ENCODE peak calls at places on chromosomes 5 and 9, in five cellular contexts. One of them, this sample, is unnamed.

GRCh38 chr9:22031664-22032411 is 22.7 kb upstream of the CDKN2B start:
- DNase-seq in Caco-2: no peak
- DNase-seq in body of pancreas: no peak
- DNase-seq in right cardiac atrium: no peak
- DNase-seq in suprapubic skin: no peak
- DNase-seq in this sample: no peak

GRCh38 chr5:115895821-115896220 is 54.1 kb downstream of the AP3S1 start:
- DNase-seq in Caco-2: no peak
- DNase-seq in suprapubic skin: no peak
- DNase-seq in body of pancreas: no peak
- DNase-seq in right cardiac atrium: no peak
- DNase-seq in this sample: no peak

GRCh38 chr9:98482248-98482647 is 226.5 kb downstream of the GABBR2 start:
- DNase-seq in right cardiac atrium: no peak
- DNase-seq in suprapubic skin: no peak
- DNase-seq in Caco-2: no peak
- DNase-seq in body of pancreas: no peak
- DNase-seq in this sample: no peak

GRCh38 chr5:152505442-152506042 is 100.5 kb upstream of the NMUR2 start:
- DNase-seq in suprapubic skin: no peak
- DNase-seq in body of pancreas: peak; percentile 62
- DNase-seq in Caco-2: peak; percentile 61
- DNase-seq in right cardiac atrium: peak; percentile 54
- DNase-seq in this sample: no peak

GRCh38 chr5:55668356-55668755 is 43.8 kb downstream of the SLC38A9 start:
- DNase-seq in suprapubic skin: no peak
- DNase-seq in Caco-2: no peak
- DNase-seq in right cardiac atrium: no peak
- DNase-seq in body of pancreas: no peak
- DNase-seq in this sample: no peak

GRCh38 chr9:100377015-100377414 is 24.3 kb upstream of the TEX10 start:
- DNase-seq in right cardiac atrium: no peak
- DNase-seq in suprapubic skin: no peak
- DNase-seq in body of pancreas: no peak
- DNase-seq in Caco-2: no peak
- DNase-seq in this sample: no peak

GRCh38 chr5:73213566-73213998 is 40.6 kb downstream of the TMEM174 start:
- DNase-seq in right cardiac atrium: no peak
- DNase-seq in suprapubic skin: no peak
- DNase-seq in Caco-2: no peak
- DNase-seq in body of pancreas: no peak
- DNase-seq in this sample: no peak

GRCh38 chr5:61768692-61769281 is 436.7 kb downstream of the ZSWIM6 start:
- DNase-seq in body of pancreas: peak; percentile 16
- DNase-seq in Caco-2: peak; percentile 67
- DNase-seq in right cardiac atrium: no peak
- DNase-seq in suprapubic skin: no peak
- DNase-seq in this sample: no peak

GRCh38 chr5:445591-445990 is 2.6 kb downstream of the EXOC3 start:
- DNase-seq in body of pancreas: peak; percentile 5
- DNase-seq in suprapubic skin: peak; percentile 31
- DNase-seq in Caco-2: no peak
- DNase-seq in right cardiac atrium: no peak
- DNase-seq in this sample: no peak

GRCh38 chr9:94101169-94101853 is 17.0 kb downstream of the PTPDC1 start:
- DNase-seq in body of pancreas: no peak
- DNase-seq in suprapubic skin: no peak
- DNase-seq in right cardiac atrium: no peak
- DNase-seq in Caco-2: no peak
- DNase-seq in this sample: no peak

GRCh38 chr9:3793363-3793762 is 267.6 kb upstream of the RFX3 start:
- DNase-seq in Caco-2: no peak
- DNase-seq in body of pancreas: no peak
- DNase-seq in right cardiac atrium: no peak
- DNase-seq in suprapubic skin: no peak
- DNase-seq in this sample: no peak

DNA sequence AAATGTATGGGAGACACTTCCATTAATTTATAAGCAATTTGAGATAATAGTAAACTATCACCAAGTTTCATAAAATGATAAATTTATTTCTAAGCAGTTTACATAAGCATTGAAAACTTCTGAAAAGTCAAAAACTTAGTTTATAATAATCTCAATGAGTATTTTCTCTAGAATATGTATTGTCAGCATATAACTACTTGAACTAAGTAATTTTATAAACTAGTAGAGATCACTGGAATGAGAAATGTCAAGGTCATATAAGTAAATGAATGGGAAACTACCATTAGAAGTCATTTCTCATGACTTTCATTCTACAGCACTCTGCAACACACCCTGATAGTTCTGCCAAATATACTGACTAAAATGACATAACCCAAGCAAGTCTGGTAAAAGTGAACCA is 3.4 kb downstream of the TBCA start:
- DNase-seq in Caco-2: no peak
- DNase-seq in right cardiac atrium: no peak
- DNase-seq in body of pancreas: no peak
- DNase-seq in suprapubic skin: no peak
- DNase-seq in this sample: no peak
- H3K4me1 ChIP-seq in Caco-2: peaks cover 24% of the 10 kb centered on the region
- H3K4me1 ChIP-seq in right cardiac atrium: peaks cover 10% of the 10 kb centered on the region
- H3K4me1 ChIP-seq in body of pancreas: peaks cover 41% of the 10 kb centered on the region
- H3K4me1 ChIP-seq in suprapubic skin: peaks cover 49% of the 10 kb centered on the region
- H3K4me1 ChIP-seq in this sample: peaks cover 25% of the 10 kb centered on the region

DNA sequence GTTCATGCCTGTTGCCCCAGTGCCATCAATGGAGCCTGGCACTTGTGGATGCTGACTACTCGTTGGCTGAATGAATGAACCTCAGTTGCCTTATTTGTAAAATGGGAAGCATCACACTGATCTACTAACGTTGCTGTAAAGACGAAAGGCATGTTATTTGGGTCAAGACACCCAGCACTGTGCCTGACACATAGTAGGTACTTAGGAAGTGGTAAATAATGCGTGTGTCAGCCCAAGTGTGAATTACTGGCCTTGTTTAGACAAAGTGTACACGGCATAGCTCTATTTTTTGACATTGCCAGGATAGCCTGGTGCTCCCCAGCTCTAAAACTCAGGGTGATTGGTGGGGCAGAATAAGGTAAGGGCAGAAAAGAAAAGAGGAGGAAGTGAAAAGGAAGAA is 27.4 kb downstream of the ERGIC1 start:
- DNase-seq in body of pancreas: no peak
- DNase-seq in Caco-2: no peak
- DNase-seq in suprapubic skin: no peak
- DNase-seq in right cardiac atrium: no peak
- DNase-seq in this sample: no peak
- H3K4me1 ChIP-seq in body of pancreas: peaks cover 50% of the 10 kb centered on the region
- H3K4me1 ChIP-seq in Caco-2: peaks cover 73% of the 10 kb centered on the region
- H3K4me1 ChIP-seq in suprapubic skin: peaks cover 67% of the 10 kb centered on the region
- H3K4me1 ChIP-seq in right cardiac atrium: peaks cover 25% of the 10 kb centered on the region
- H3K4me1 ChIP-seq in this sample: peaks cover 60% of the 10 kb centered on the region

DNA sequence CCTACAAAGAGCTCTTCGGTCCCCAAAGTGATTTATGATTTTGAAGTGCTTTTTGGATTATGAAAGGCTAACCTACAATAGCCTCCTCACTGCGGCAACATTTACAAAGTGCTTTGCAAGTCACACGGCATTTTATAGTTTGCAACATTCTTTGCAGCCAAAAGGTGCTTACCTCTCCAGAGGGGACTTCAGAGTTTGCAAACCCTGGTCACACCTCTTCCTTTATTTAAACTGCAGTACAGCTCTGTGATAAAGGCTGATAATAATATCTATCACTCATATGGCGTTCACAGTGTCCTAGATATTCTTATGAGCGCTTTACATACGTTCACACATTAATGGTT is 20.0 kb upstream of the CRB2 start:
- DNase-seq in right cardiac atrium: no peak
- DNase-seq in body of pancreas: no peak
- DNase-seq in Caco-2: no peak
- DNase-seq in suprapubic skin: no peak
- DNase-seq in this sample: no peak
- H3K4me1 ChIP-seq in right cardiac atrium: peaks cover 9% of the 10 kb centered on the region
- H3K4me1 ChIP-seq in body of pancreas: peaks cover 6% of the 10 kb centered on the region
- H3K4me1 ChIP-seq in Caco-2: no peaks in the 10 kb centered on the region
- H3K4me1 ChIP-seq in suprapubic skin: peaks cover 22% of the 10 kb centered on the region
- H3K4me1 ChIP-seq in this sample: no peaks in the 10 kb centered on the region

DNA sequence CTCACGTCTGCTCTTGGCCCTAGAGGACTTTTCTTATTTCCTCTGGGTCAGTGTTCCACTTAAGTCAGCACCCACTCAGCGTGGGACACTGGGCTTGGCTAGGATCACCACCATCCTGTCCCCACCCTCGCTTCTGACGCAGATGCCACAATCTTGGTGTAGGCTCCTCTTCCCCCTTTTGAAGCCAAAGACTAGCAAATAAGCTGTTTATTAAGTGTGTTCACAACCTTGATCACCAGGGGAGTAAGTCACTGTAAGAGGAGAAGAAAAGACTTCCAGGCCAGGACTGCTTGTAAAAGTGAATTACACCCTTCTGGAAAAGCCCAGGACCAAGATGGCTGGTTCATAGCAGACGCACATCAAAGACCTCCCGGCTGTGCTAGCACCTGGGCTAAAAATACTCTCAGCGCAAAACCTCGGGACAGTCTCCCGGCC is 69.6 kb downstream of the RAPGEF1 start:
- DNase-seq in Caco-2: no peak
- DNase-seq in right cardiac atrium: peak; percentile 80
- DNase-seq in body of pancreas: no peak
- DNase-seq in suprapubic skin: peak; percentile 73
- DNase-seq in this sample: no peak
- H3K4me1 ChIP-seq in Caco-2: no peaks in the 10 kb centered on the region
- H3K4me1 ChIP-seq in right cardiac atrium: peaks cover 36% of the 10 kb centered on the region
- H3K4me1 ChIP-seq in body of pancreas: peaks cover 36% of the 10 kb centered on the region
- H3K4me1 ChIP-seq in suprapubic skin: peaks cover 74% of the 10 kb centered on the region
- H3K4me1 ChIP-seq in this sample: peaks cover 8% of the 10 kb centered on the region

GRCh38 chr5:177431317-177432142 is 5.1 kb downstream of the GRK6 start:
- DNase-seq in right cardiac atrium: peak; percentile 30
- DNase-seq in Caco-2: no peak
- DNase-seq in body of pancreas: no peak
- DNase-seq in suprapubic skin: peak; percentile 74
- DNase-seq in this sample: no peak
- H3K4me1 ChIP-seq in right cardiac atrium: peaks cover 7% of the 10 kb centered on the region
- H3K4me1 ChIP-seq in Caco-2: peaks cover 11% of the 10 kb centered on the region
- H3K4me1 ChIP-seq in body of pancreas: peaks cover 17% of the 10 kb centered on the region
- H3K4me1 ChIP-seq in suprapubic skin: peaks cover 76% of the 10 kb centered on the region
- H3K4me1 ChIP-seq in this sample: no peaks in the 10 kb centered on the region

GRCh38 chr9:91783876-91784672 is 166.0 kb downstream of the ROR2 start:
- DNase-seq in suprapubic skin: no peak
- DNase-seq in Caco-2: no peak
- DNase-seq in body of pancreas: no peak
- DNase-seq in right cardiac atrium: no peak
- DNase-seq in this sample: no peak
- H3K4me1 ChIP-seq in suprapubic skin: peaks cover 3% of the 10 kb centered on the region
- H3K4me1 ChIP-seq in Caco-2: no peaks in the 10 kb centered on the region
- H3K4me1 ChIP-seq in body of pancreas: no peaks in the 10 kb centered on the region
- H3K4me1 ChIP-seq in right cardiac atrium: no peaks in the 10 kb centered on the region
- H3K4me1 ChIP-seq in this sample: no peaks in the 10 kb centered on the region